ENCODE peak calls at places on chromosomes 12 and 14, in six cellular contexts. T is progenitor cell of endocrine pancreas, L is sigmoid colon, U is HFFc6, E is nephron progenitor cell, H is H9. Z is an unnamed sample.

GRCh38 chr14:93007225-93007997 is 84.5 kb downstream of the CHGA start:
- DNase-seq in T (no peak), L (peak), U (peak), E (no peak), H (no peak), Z (no peak)

GRCh38 chr12:2636741-2637140 is 158.0 kb upstream of the FKBP4 start:
- DNase-seq in T (no peak), L (peak), U (no peak), E (no peak), H (no peak), Z (no peak)

GRCh38 chr12:44859998-44860689 is 16.0 kb downstream of the NELL2 start:
- DNase-seq in T (no peak), L (no peak), U (no peak), E (no peak), H (no peak), Z (no peak)

GRCh38 chr12:64181504-64182291 is 40.4 kb downstream of the KICS2 start:
- DNase-seq in T (no peak), L (peak), U (peak), E (peak), H (peak), Z (no peak)

GRCh38 chr14:103427485-103428443 is 42.5 kb downstream of the MARK3 start:
- DNase-seq in T (no peak), L (no peak), U (peak), E (no peak), H (peak), Z (no peak)

GRCh38 chr12:2215709-2216560 is 163.1 kb downstream of the CACNA1C start:
- DNase-seq in T (no peak), L (no peak), U (no peak), E (no peak), H (no peak), Z (no peak)

GRCh38 chr12:110689601-110690430 is 901 bp upstream of the HVCN1 start:
- DNase-seq in T (no peak), L (peak), U (no peak), E (no peak), H (peak), Z (peak)

GRCh38 chr14:104769324-104770071 is 16.6 kb downstream of the SIVA1 start:
- DNase-seq in T (no peak), L (no peak), U (no peak), E (no peak), H (no peak), Z (no peak)

GRCh38 chr12:121467638-121468403 is 67.9 kb downstream of the RNF34 start:
- DNase-seq in T (peak), L (peak), U (no peak), E (no peak), H (peak), Z (no peak)

GRCh38 chr14:91754819-91755218 is 22.9 kb upstream of the CATSPERB start:
- DNase-seq in T (no peak), L (no peak), U (no peak), E (no peak), H (no peak), Z (no peak)

GRCh38 chr14:29925106-29925722 is 2.4 kb downstream of the PRKD1 start:
- DNase-seq in T (no peak), L (no peak), U (peak), E (no peak), H (peak), Z (no peak)

GRCh38 chr12:62625238-62625637 is 158.6 kb downstream of the MON2 start:
- DNase-seq in T (no peak), L (no peak), U (no peak), E (no peak), H (no peak), Z (no peak)

GRCh38 chr12:34304001-34304400 is 281.7 kb downstream of the ALG10 start:
- DNase-seq in T (no peak), L (no peak), U (no peak), E (no peak), H (no peak), Z (no peak)

GRCh38 chr12:123085730-123086487 is 65.0 kb downstream of the PITPNM2 start:
- DNase-seq in T (no peak), L (no peak), U (no peak), E (no peak), H (no peak), Z (no peak)

GRCh38 chr14:34766611-34767010 is 52.2 kb upstream of the CFL2 start:
- DNase-seq in T (no peak), L (no peak), U (peak), E (no peak), H (no peak), Z (no peak)

GRCh38 chr14:100303925-100304324 is 2.3 kb downstream of the SLC25A29 start:
- DNase-seq in T (no peak), L (no peak), U (no peak), E (no peak), H (no peak), Z (no peak)

GRCh38 chr12:5808956-5809355 is 136.1 kb downstream of the ANO2 start:
- DNase-seq in T (no peak), L (no peak), U (peak), E (no peak), H (no peak), Z (no peak)

GRCh38 chr14:46058964-46059580 is 592.5 kb downstream of the RPL10L start:
- DNase-seq in T (no peak), L (no peak), U (no peak), E (no peak), H (no peak), Z (no peak)

GRCh38 chr14:51529731-51530130 is 122.0 kb upstream of the FRMD6 start:
- DNase-seq in T (no peak), L (no peak), U (no peak), E (no peak), H (no peak), Z (no peak)

DNA sequence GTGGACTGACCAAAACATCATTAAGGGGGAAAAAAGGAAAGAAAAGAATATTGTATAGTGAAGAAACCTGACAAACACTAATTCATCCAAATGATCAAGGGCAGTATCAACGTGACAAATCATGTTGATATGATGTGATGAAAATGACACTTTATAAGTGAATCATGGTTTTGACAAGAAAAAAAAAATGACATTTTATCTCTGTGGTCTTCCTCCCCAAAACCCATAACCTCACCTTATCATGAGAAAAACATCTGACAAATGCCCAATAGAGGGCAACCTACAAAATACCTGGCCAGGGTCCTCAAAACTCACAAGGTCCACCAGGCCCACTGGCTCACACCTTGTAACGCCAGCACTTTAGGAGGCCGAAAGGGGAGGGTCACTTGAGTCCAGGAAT is 13.8 kb downstream of the TMED10 start:
- DNase-seq in T (no peak), L (no peak), U (no peak), E (no peak), H (no peak), Z (no peak)
- TF ChIP-seq CTCF in T (no peak), L (no peak), U (peak), E (no peak), H (peak), Z (no peak)

GRCh38 chr12:40338071-40338470 is 113.3 kb downstream of the LRRK2 start:
- DNase-seq in T (no peak), L (no peak), U (no peak), E (no peak), H (no peak), Z (no peak)

GRCh38 chr12:40331886-40332285 is 107.1 kb downstream of the LRRK2 start:
- DNase-seq in T (no peak), L (no peak), U (no peak), E (no peak), H (no peak), Z (no peak)

GRCh38 chr12:40342010-40342409 is 117.2 kb downstream of the LRRK2 start:
- DNase-seq in T (no peak), L (no peak), U (no peak), E (no peak), H (no peak), Z (no peak)

GRCh38 chr12:40336573-40337199 is 111.9 kb downstream of the LRRK2 start:
- DNase-seq in T (no peak), L (no peak), U (no peak), E (no peak), H (no peak), Z (no peak)
- TF ChIP-seq CTCF in T (peak), L (peak), U (peak), E (peak), H (peak), Z (peak)

DNA sequence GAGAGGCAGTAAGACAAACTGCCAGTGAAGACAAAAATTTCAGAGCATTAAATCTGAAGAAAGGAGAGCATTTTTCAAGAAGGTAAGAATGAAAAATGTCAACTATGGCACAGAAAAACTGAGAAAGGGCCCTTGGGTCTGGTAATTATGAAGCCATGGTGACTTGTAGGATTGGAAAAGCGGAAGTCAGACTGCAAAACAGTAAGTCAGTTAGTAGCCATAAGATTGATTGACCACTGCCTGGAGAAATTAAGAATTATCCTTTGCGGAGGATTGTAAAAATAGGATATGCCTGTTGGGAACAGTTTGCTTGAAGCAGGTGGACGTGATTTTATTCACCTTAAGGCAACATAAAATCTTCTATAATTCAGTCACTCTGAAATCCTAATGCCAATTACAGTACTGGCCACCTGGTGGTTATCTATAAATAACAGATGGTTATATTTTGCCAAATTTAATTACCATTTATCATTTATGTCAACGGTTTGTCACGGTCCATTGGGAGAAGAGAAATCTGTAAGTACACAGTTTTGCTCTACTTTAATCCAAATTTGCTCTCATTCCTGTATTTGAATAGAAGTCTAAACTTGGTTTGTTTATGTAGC is 127.1 kb upstream of the CNTN1 start:
- DNase-seq in T (no peak), L (no peak), U (no peak), E (no peak), H (no peak), Z (no peak)
- TF ChIP-seq CTCF in T (no peak), L (no peak), U (no peak), E (no peak), H (no peak), Z (no peak)

GRCh38 chr14:101562659-101563351 is 1.5 kb downstream of the DIO3 start:
- DNase-seq in T (no peak), L (no peak), U (no peak), E (peak), H (no peak), Z (no peak)

GRCh38 chr14:101561897-101562490 is 699 bp downstream of the DIO3 start:
- DNase-seq in T (no peak), L (no peak), U (no peak), E (no peak), H (no peak), Z (no peak)

GRCh38 chr14:101560534-101561113 is 671 bp upstream of the DIO3 start:
- DNase-seq in T (no peak), L (no peak), U (no peak), E (no peak), H (no peak), Z (no peak)

GRCh38 chr14:101559624-101560533 is 1.4 kb upstream of the DIO3 start:
- DNase-seq in T (peak), L (peak), U (no peak), E (peak), H (peak), Z (no peak)

DNA sequence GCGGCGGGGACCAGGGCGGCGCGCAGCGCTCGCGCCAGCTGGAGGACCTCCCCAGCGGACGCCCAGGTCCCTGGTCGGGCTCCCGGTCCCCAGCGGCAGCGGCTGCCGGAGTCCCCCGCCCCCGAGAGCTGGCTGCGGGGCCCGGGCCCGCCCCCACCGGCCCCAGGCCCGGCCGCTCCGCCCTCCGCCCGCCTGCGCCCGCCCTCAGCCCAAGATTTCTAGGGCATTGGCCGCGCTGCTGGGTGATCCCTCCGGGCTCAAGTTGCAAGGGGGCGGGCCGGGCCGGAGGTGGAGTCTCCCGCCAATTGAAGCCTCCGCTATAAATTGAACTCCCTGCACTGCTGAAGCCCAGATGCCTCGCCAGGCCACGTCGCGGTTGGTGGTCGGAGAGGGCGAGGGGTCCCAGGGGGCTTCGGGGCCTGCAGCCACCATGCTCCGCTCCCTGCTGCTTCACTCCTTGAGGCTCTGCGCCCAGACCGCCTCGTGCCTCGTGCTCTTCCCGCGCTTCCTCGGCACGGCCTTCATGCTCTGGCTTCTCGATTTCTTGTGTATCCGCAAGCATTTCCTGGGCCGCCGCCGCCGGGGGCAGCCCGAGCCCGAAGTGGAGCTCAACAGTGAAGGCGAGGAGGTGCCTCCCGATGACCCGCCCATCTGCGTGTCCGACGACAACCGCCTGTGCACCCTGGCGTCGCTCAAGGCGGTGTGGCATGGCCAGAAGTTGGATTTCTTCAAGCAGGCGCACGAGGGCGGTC is at the start of gene DIO3:
- DNase-seq in T (peak), L (no peak), U (no peak), E (peak), H (peak), Z (no peak)
- TF ChIP-seq CTCF in T (no peak), L (no peak), U (no peak), E (no peak), H (no peak), Z (no peak)

DNA sequence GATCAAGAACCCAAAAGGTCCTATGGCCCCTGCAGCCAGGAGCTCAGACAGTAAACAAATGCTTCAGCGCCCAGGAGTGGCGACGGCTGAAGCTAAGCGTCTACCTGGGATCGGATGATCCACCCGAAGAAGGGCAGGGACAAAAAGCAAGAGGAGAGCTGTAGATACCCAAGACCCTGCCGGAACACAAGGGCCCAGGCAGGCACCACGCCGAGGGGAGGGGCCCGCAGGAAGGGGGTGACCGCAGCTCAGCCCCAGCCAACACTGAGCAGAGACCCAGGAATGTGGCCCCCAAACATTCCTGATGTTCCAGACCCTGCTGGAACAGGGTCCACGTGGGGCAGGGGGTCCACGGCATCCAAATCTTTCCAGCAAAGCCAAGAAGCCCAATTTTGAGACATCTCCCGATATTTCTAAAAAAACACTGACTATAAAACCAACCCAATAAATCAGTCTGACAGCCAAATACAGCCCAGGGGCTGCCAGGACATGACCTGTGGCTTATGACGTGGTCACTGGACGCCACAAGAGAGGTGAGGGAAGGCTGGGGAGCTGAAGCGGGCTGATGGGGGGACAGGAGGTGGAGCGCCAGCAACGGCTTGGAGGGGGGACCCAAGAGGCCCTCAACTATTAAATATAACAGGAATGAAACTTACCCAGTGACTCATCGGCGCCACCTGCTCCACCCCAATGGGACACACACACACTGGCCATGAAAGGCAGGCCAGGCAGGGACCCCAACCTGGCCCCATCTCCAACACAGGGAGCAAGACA is 58.9 kb downstream of the NCOR2 start:
- DNase-seq in T (no peak), L (peak), U (peak), E (peak), H (no peak), Z (no peak)
- TF ChIP-seq CTCF in T (no peak), L (no peak), U (no peak), E (no peak), H (peak), Z (peak)